ENCODE peak calls at places on chromosomes 7 and 10, in five cellular contexts. One of them, this sample, is unnamed.

GRCh38 chr10:77351386-77351785 is 286.2 kb downstream of the KCNMA1 start:
- DNase-seq in Daoy: peak; percentile 71
- DNase-seq in LoVo: no peak
- DNase-seq in HFF-Myc: no peak
- DNase-seq in HT1080: peak; percentile 67
- DNase-seq in this sample: no peak

GRCh38 chr10:61779950-61780659 is 117.4 kb downstream of the CABCOCO1 start:
- DNase-seq in Daoy: peak; percentile 83
- DNase-seq in LoVo: peak; percentile 14
- DNase-seq in HFF-Myc: no peak
- DNase-seq in HT1080: peak; percentile 80
- DNase-seq in this sample: no peak

GRCh38 chr7:64515330-64515729 is 47.5 kb downstream of the ZNF680 start:
- DNase-seq in Daoy: no peak
- DNase-seq in LoVo: no peak
- DNase-seq in HFF-Myc: no peak
- DNase-seq in HT1080: no peak
- DNase-seq in this sample: no peak

GRCh38 chr10:119535310-119535709 is 7.2 kb downstream of the RGS10 start:
- DNase-seq in Daoy: no peak
- DNase-seq in LoVo: no peak
- DNase-seq in HFF-Myc: no peak
- DNase-seq in HT1080: no peak
- DNase-seq in this sample: no peak

GRCh38 chr10:13924020-13924725 is 337.4 kb downstream of the PRPF18 start:
- DNase-seq in Daoy: peak; percentile 81
- DNase-seq in LoVo: no peak
- DNase-seq in HFF-Myc: peak; percentile 71
- DNase-seq in HT1080: peak; percentile 96
- DNase-seq in this sample: no peak

GRCh38 chr7:100267648-100268047 is 39.9 kb upstream of the SPDYE3 start:
- DNase-seq in Daoy: no peak
- DNase-seq in LoVo: no peak
- DNase-seq in HFF-Myc: no peak
- DNase-seq in HT1080: no peak
- DNase-seq in this sample: no peak

GRCh38 chr7:112116894-112117293 is 89.3 kb downstream of the DOCK4 start:
- DNase-seq in Daoy: no peak
- DNase-seq in LoVo: no peak
- DNase-seq in HFF-Myc: no peak
- DNase-seq in HT1080: no peak
- DNase-seq in this sample: no peak

GRCh38 chr7:75900617-75901315 is 14.2 kb upstream of the POR start:
- DNase-seq in Daoy: no peak
- DNase-seq in LoVo: no peak
- DNase-seq in HFF-Myc: no peak
- DNase-seq in HT1080: no peak
- DNase-seq in this sample: no peak

GRCh38 chr10:122186822-122187810 is 84.0 kb upstream of the BTBD16 start:
- DNase-seq in Daoy: peak; percentile 20
- DNase-seq in LoVo: no peak
- DNase-seq in HFF-Myc: no peak
- DNase-seq in HT1080: no peak
- DNase-seq in this sample: no peak

GRCh38 chr10:49700997-49701396 is 21.5 kb downstream of the C10orf53 start:
- DNase-seq in Daoy: no peak
- DNase-seq in LoVo: no peak
- DNase-seq in HFF-Myc: no peak
- DNase-seq in HT1080: no peak
- DNase-seq in this sample: peak; percentile 41